ENCODE peak calls at places on chromosomes 2 and 18, in seven cellular contexts. One of them, this sample, is unnamed.

GRCh38 chr18:45715212-45715780 is 8.7 kb upstream of the SLC14A1 start:
- DNase-seq in RPMI8226: no peak
- DNase-seq in stimulated activated CD8-positive, alpha-beta memory T cell treated with anti-CD3 and anti-CD28 coated beads, Interleukin-4, amount 100 ng/mL, for 1 hour: no peak
- DNase-seq in NCI-H1105: no peak
- DNase-seq in heart right ventricle: no peak
- DNase-seq in non-pigmented ciliary epithelial cell: no peak
- DNase-seq in fibroblast of the aortic adventitia: no peak
- DNase-seq in this sample: no peak

GRCh38 chr2:84383271-84383670 is 75.8 kb downstream of the SUCLG1 start:
- DNase-seq in RPMI8226: no peak
- DNase-seq in stimulated activated CD8-positive, alpha-beta memory T cell treated with anti-CD3 and anti-CD28 coated beads, Interleukin-4, amount 100 ng/mL, for 1 hour: no peak
- DNase-seq in NCI-H1105: no peak
- DNase-seq in heart right ventricle: no peak
- DNase-seq in non-pigmented ciliary epithelial cell: no peak
- DNase-seq in fibroblast of the aortic adventitia: no peak
- DNase-seq in this sample: no peak

GRCh38 chr2:201070966-201071304 is 536 bp downstream of the HYCC2 start:
- DNase-seq in RPMI8226: peak; percentile 18
- DNase-seq in stimulated activated CD8-positive, alpha-beta memory T cell treated with anti-CD3 and anti-CD28 coated beads, Interleukin-4, amount 100 ng/mL, for 1 hour: no peak
- DNase-seq in NCI-H1105: no peak
- DNase-seq in heart right ventricle: no peak
- DNase-seq in non-pigmented ciliary epithelial cell: no peak
- DNase-seq in fibroblast of the aortic adventitia: peak; percentile 16
- DNase-seq in this sample: no peak

GRCh38 chr2:80117401-80117800 is 187.2 kb downstream of the LRRTM1 start:
- DNase-seq in RPMI8226: no peak
- DNase-seq in stimulated activated CD8-positive, alpha-beta memory T cell treated with anti-CD3 and anti-CD28 coated beads, Interleukin-4, amount 100 ng/mL, for 1 hour: no peak
- DNase-seq in NCI-H1105: no peak
- DNase-seq in heart right ventricle: no peak
- DNase-seq in non-pigmented ciliary epithelial cell: no peak
- DNase-seq in fibroblast of the aortic adventitia: no peak
- DNase-seq in this sample: no peak

GRCh38 chr18:57422313-57422872 is 12.8 kb upstream of the ONECUT2 start:
- DNase-seq in RPMI8226: no peak
- DNase-seq in stimulated activated CD8-positive, alpha-beta memory T cell treated with anti-CD3 and anti-CD28 coated beads, Interleukin-4, amount 100 ng/mL, for 1 hour: no peak
- DNase-seq in NCI-H1105: no peak
- DNase-seq in heart right ventricle: no peak
- DNase-seq in non-pigmented ciliary epithelial cell: no peak
- DNase-seq in fibroblast of the aortic adventitia: no peak
- DNase-seq in this sample: peak; percentile 28

GRCh38 chr2:67213270-67213670 is 183.9 kb upstream of the ETAA1 start:
- DNase-seq in RPMI8226: no peak
- DNase-seq in stimulated activated CD8-positive, alpha-beta memory T cell treated with anti-CD3 and anti-CD28 coated beads, Interleukin-4, amount 100 ng/mL, for 1 hour: no peak
- DNase-seq in NCI-H1105: no peak
- DNase-seq in heart right ventricle: no peak
- DNase-seq in non-pigmented ciliary epithelial cell: no peak
- DNase-seq in fibroblast of the aortic adventitia: no peak
- DNase-seq in this sample: no peak

GRCh38 chr2:222302178-222303018 is 3.6 kb upstream of the PAX3 start:
- DNase-seq in RPMI8226: no peak
- DNase-seq in stimulated activated CD8-positive, alpha-beta memory T cell treated with anti-CD3 and anti-CD28 coated beads, Interleukin-4, amount 100 ng/mL, for 1 hour: no peak
- DNase-seq in NCI-H1105: no peak
- DNase-seq in heart right ventricle: no peak
- DNase-seq in non-pigmented ciliary epithelial cell: no peak
- DNase-seq in fibroblast of the aortic adventitia: no peak
- DNase-seq in this sample: no peak

GRCh38 chr2:59654753-59655152 is 898.7 kb downstream of the BCL11A start:
- DNase-seq in RPMI8226: no peak
- DNase-seq in stimulated activated CD8-positive, alpha-beta memory T cell treated with anti-CD3 and anti-CD28 coated beads, Interleukin-4, amount 100 ng/mL, for 1 hour: no peak
- DNase-seq in NCI-H1105: no peak
- DNase-seq in heart right ventricle: no peak
- DNase-seq in non-pigmented ciliary epithelial cell: no peak
- DNase-seq in fibroblast of the aortic adventitia: no peak
- DNase-seq in this sample: peak; percentile 19

GRCh38 chr18:70380915-70381896 is 92.4 kb downstream of the SOCS6 start:
- DNase-seq in RPMI8226: no peak
- DNase-seq in stimulated activated CD8-positive, alpha-beta memory T cell treated with anti-CD3 and anti-CD28 coated beads, Interleukin-4, amount 100 ng/mL, for 1 hour: no peak
- DNase-seq in NCI-H1105: peak; percentile 37
- DNase-seq in heart right ventricle: peak; percentile 17
- DNase-seq in non-pigmented ciliary epithelial cell: no peak
- DNase-seq in fibroblast of the aortic adventitia: no peak
- DNase-seq in this sample: peak; percentile 94

GRCh38 chr2:3643371-3644245 is 14.4 kb upstream of the ALLC start:
- DNase-seq in RPMI8226: no peak
- DNase-seq in stimulated activated CD8-positive, alpha-beta memory T cell treated with anti-CD3 and anti-CD28 coated beads, Interleukin-4, amount 100 ng/mL, for 1 hour: no peak
- DNase-seq in NCI-H1105: no peak
- DNase-seq in heart right ventricle: no peak
- DNase-seq in non-pigmented ciliary epithelial cell: no peak
- DNase-seq in fibroblast of the aortic adventitia: no peak
- DNase-seq in this sample: no peak

GRCh38 chr2:239456940-239457339 is 56.1 kb upstream of the HDAC4 start:
- DNase-seq in RPMI8226: no peak
- DNase-seq in stimulated activated CD8-positive, alpha-beta memory T cell treated with anti-CD3 and anti-CD28 coated beads, Interleukin-4, amount 100 ng/mL, for 1 hour: no peak
- DNase-seq in NCI-H1105: no peak
- DNase-seq in heart right ventricle: no peak
- DNase-seq in non-pigmented ciliary epithelial cell: no peak
- DNase-seq in fibroblast of the aortic adventitia: no peak
- DNase-seq in this sample: no peak

GRCh38 chr2:26521054-26521912 is 43.4 kb upstream of the OTOF start:
- DNase-seq in RPMI8226: peak; percentile 70
- DNase-seq in stimulated activated CD8-positive, alpha-beta memory T cell treated with anti-CD3 and anti-CD28 coated beads, Interleukin-4, amount 100 ng/mL, for 1 hour: no peak
- DNase-seq in NCI-H1105: peak; percentile 18
- DNase-seq in heart right ventricle: no peak
- DNase-seq in non-pigmented ciliary epithelial cell: no peak
- DNase-seq in fibroblast of the aortic adventitia: no peak
- DNase-seq in this sample: peak; percentile 38

GRCh38 chr2:157246212-157247067 is 11.1 kb upstream of the GALNT5 start:
- DNase-seq in RPMI8226: no peak
- DNase-seq in stimulated activated CD8-positive, alpha-beta memory T cell treated with anti-CD3 and anti-CD28 coated beads, Interleukin-4, amount 100 ng/mL, for 1 hour: no peak
- DNase-seq in NCI-H1105: no peak
- DNase-seq in heart right ventricle: no peak
- DNase-seq in non-pigmented ciliary epithelial cell: peak; percentile 78
- DNase-seq in fibroblast of the aortic adventitia: peak; percentile 93
- DNase-seq in this sample: no peak

GRCh38 chr2:195706161-195706900 is 49.3 kb downstream of the SLC39A10 start:
- DNase-seq in RPMI8226: no peak
- DNase-seq in stimulated activated CD8-positive, alpha-beta memory T cell treated with anti-CD3 and anti-CD28 coated beads, Interleukin-4, amount 100 ng/mL, for 1 hour: no peak
- DNase-seq in NCI-H1105: no peak
- DNase-seq in heart right ventricle: no peak
- DNase-seq in non-pigmented ciliary epithelial cell: peak; percentile 17
- DNase-seq in fibroblast of the aortic adventitia: peak; percentile 69
- DNase-seq in this sample: no peak

GRCh38 chr2:7084601-7085000 is 167.4 kb downstream of the RNF144A start:
- DNase-seq in RPMI8226: no peak
- DNase-seq in stimulated activated CD8-positive, alpha-beta memory T cell treated with anti-CD3 and anti-CD28 coated beads, Interleukin-4, amount 100 ng/mL, for 1 hour: no peak
- DNase-seq in NCI-H1105: no peak
- DNase-seq in heart right ventricle: no peak
- DNase-seq in non-pigmented ciliary epithelial cell: no peak
- DNase-seq in fibroblast of the aortic adventitia: peak; percentile 6
- DNase-seq in this sample: no peak

GRCh38 chr2:33366473-33366872 is 110.0 kb upstream of the RASGRP3 start:
- DNase-seq in RPMI8226: no peak
- DNase-seq in stimulated activated CD8-positive, alpha-beta memory T cell treated with anti-CD3 and anti-CD28 coated beads, Interleukin-4, amount 100 ng/mL, for 1 hour: no peak
- DNase-seq in NCI-H1105: no peak
- DNase-seq in heart right ventricle: peak; percentile 35
- DNase-seq in non-pigmented ciliary epithelial cell: no peak
- DNase-seq in fibroblast of the aortic adventitia: no peak
- DNase-seq in this sample: no peak

GRCh38 chr2:97715951-97716694 is 2.7 kb downstream of the ZAP70 start:
- DNase-seq in RPMI8226: no peak
- DNase-seq in stimulated activated CD8-positive, alpha-beta memory T cell treated with anti-CD3 and anti-CD28 coated beads, Interleukin-4, amount 100 ng/mL, for 1 hour: no peak
- DNase-seq in NCI-H1105: no peak
- DNase-seq in heart right ventricle: no peak
- DNase-seq in non-pigmented ciliary epithelial cell: no peak
- DNase-seq in fibroblast of the aortic adventitia: no peak
- DNase-seq in this sample: no peak

GRCh38 chr2:26970244-26970927 is at the start of gene MAPRE3:
- DNase-seq in RPMI8226: peak; percentile 83
- DNase-seq in stimulated activated CD8-positive, alpha-beta memory T cell treated with anti-CD3 and anti-CD28 coated beads, Interleukin-4, amount 100 ng/mL, for 1 hour: peak; percentile 46
- DNase-seq in NCI-H1105: peak; percentile 95
- DNase-seq in heart right ventricle: peak; percentile 86
- DNase-seq in non-pigmented ciliary epithelial cell: no peak
- DNase-seq in fibroblast of the aortic adventitia: peak; percentile 58
- DNase-seq in this sample: peak; percentile 99

GRCh38 chr2:42092084-42092996 is 44.5 kb downstream of the PKDCC start:
- DNase-seq in RPMI8226: no peak
- DNase-seq in stimulated activated CD8-positive, alpha-beta memory T cell treated with anti-CD3 and anti-CD28 coated beads, Interleukin-4, amount 100 ng/mL, for 1 hour: no peak
- DNase-seq in NCI-H1105: no peak
- DNase-seq in heart right ventricle: no peak
- DNase-seq in non-pigmented ciliary epithelial cell: no peak
- DNase-seq in fibroblast of the aortic adventitia: peak; percentile 36
- DNase-seq in this sample: no peak

This sample was measured in NCI-H1417.